ENCODE peak calls at places on chromosomes 1 and 21, in five cellular contexts. W is cerebellar nuclear complex, V is AG08396, J is fibroblast of the conjunctiva, B is DMS79. E is an unnamed sample.

GRCh38 chr1:169849346-169850022 is 44.2 kb downstream of the SCYL3 start:
- DNase-seq in W (no peak), V (no peak), J (no peak), B (no peak), E (no peak)

GRCh38 chr1:92186081-92186480 is 31.6 kb upstream of the C1orf146 start:
- DNase-seq in W (no peak), V (no peak), J (peak), B (no peak), E (no peak)

GRCh38 chr1:236779312-236779711 is 15.8 kb upstream of the MTR start:
- DNase-seq in W (no peak), V (no peak), J (no peak), B (no peak), E (no peak)

GRCh38 chr1:116755681-116756080 is 1.5 kb downstream of the CD2 start:
- DNase-seq in W (no peak), V (no peak), J (no peak), B (no peak), E (no peak)

GRCh38 chr1:206694551-206695124 is 9.9 kb downstream of the MAPKAPK2 start:
- DNase-seq in W (no peak), V (no peak), J (no peak), B (no peak), E (no peak)

GRCh38 chr1:193408782-193409293 is 222.4 kb upstream of the B3GALT2 start:
- DNase-seq in W (no peak), V (peak), J (no peak), B (no peak), E (peak)

GRCh38 chr1:68010543-68010942 is 39.9 kb downstream of the DIRAS3 start:
- DNase-seq in W (no peak), V (no peak), J (no peak), B (no peak), E (no peak)

GRCh38 chr21:26845066-26845749 is at the start of gene ADAMTS1:
- DNase-seq in W (no peak), V (peak), J (peak), B (no peak), E (no peak)

GRCh38 chr1:207885129-207886032 is 25.5 kb downstream of the CD34 start:
- DNase-seq in W (peak), V (peak), J (peak), B (peak), E (peak)

GRCh38 chr1:73673980-73674379 is 524.0 kb downstream of the LRRIQ3 start:
- DNase-seq in W (peak), V (no peak), J (no peak), B (peak), E (no peak)

GRCh38 chr1:16068356-16069270 is 4.8 kb downstream of the FAM131C start:
- DNase-seq in W (peak), V (peak), J (no peak), B (peak), E (no peak)

GRCh38 chr1:32816676-32817158 is 441 bp downstream of the YARS1 start:
- DNase-seq in W (no peak), V (peak), J (peak), B (peak), E (no peak)

GRCh38 chr1:39952359-39953110 is 2.4 kb upstream of the MFSD2A start:
- DNase-seq in W (no peak), V (no peak), J (no peak), B (no peak), E (no peak)

GRCh38 chr1:23619299-23620188 is 60.2 kb upstream of the ID3 start:
- DNase-seq in W (no peak), V (peak), J (no peak), B (peak), E (no peak)

GRCh38 chr1:208170252-208170651 is 73.9 kb downstream of the PLXNA2 start:
- DNase-seq in W (no peak), V (no peak), J (no peak), B (peak), E (no peak)

GRCh38 chr1:23423415-23424170 is 955 bp downstream of the TCEA3 start:
- DNase-seq in W (no peak), V (peak), J (no peak), B (no peak), E (no peak)

GRCh38 chr1:42765832-42766722 is 751 bp downstream of the P3H1 start:
- DNase-seq in W (no peak), V (peak), J (peak), B (peak), E (peak)

GRCh38 chr1:34705077-34705476 is 49.8 kb upstream of the GJB5 start:
- DNase-seq in W (no peak), V (no peak), J (no peak), B (no peak), E (no peak)

GRCh38 chr1:11069233-11069950 is 9.6 kb upstream of the SRM start:
- DNase-seq in W (no peak), V (no peak), J (no peak), B (no peak), E (no peak)

GRCh38 chr1:240701412-240701811 is 89.5 kb upstream of the GREM2 start:
- DNase-seq in W (no peak), V (peak), J (peak), B (no peak), E (no peak)